ENCODE peak calls at places on chromosomes 7 and 10, in ten cellular contexts. M is A549; L is keratinocyte; R is H9; B is GM10248; T is upper lobe of left lung; S is CD4-positive, alpha-beta T cell; N is mesothelial cell of epicardium; I is stomach; C is RWPE1. P is an unnamed sample.

GRCh38 chr10:18886102-18886501 is 162.5 kb upstream of the MALRD1 start:
- DNase-seq in M (no peak), B (no peak), R (no peak), N (no peak), S (no peak), T (no peak), I (no peak), L (no peak), C (no peak), P (no peak)

GRCh38 chr10:87750001-87750651 is 67.9 kb downstream of the ATAD1 start:
- DNase-seq in T (no peak), M (no peak), L (no peak), B (no peak), I (no peak), N (no peak), C (no peak), S (no peak), R (no peak), P (no peak)

GRCh38 chr7:127847641-127848040 is 183.6 kb downstream of the LRRC4 start:
- DNase-seq in M (no peak), R (no peak), S (no peak), I (no peak), T (no peak), L (no peak), B (no peak), C (no peak), N (no peak), P (no peak)

GRCh38 chr10:124164252-124164651 is 70.9 kb upstream of the CHST15 start:
- DNase-seq in I (no peak), T (no peak), R (no peak), B (no peak), M (no peak), N (no peak), C (no peak), S (no peak), L (no peak), P (no peak)

GRCh38 chr10:116748041-116748440 is 5.7 kb upstream of the HSPA12A start:
- DNase-seq in L (no peak), M (peak; percentile 55), I (no peak), T (no peak), S (no peak), C (peak; percentile 83), R (no peak), B (no peak), N (no peak), P (no peak)

GRCh38 chr10:85284778-85285397 is 956.5 kb downstream of the CCSER2 start:
- DNase-seq in N (no peak), L (no peak), C (no peak), I (no peak), M (no peak), B (no peak), T (no peak), R (no peak), S (no peak), P (no peak)

GRCh38 chr10:71351628-71352319 is 32.7 kb downstream of the SLC29A3 start:
- DNase-seq in N (no peak), L (no peak), C (no peak), S (no peak), T (peak; percentile 29), R (no peak), B (no peak), I (peak; percentile 79), M (no peak), P (no peak)

GRCh38 chr7:152436279-152437147 is 710 bp upstream of the KMT2C start:
- DNase-seq in S (peak; percentile 87), L (no peak), C (peak; percentile 87), M (peak; percentile 94), T (peak; percentile 91), B (peak; percentile 92), N (peak; percentile 89), I (peak; percentile 94), R (peak; percentile 93), P (peak; percentile 94)

GRCh38 chr10:34955391-34955790 is 134.8 kb downstream of the CUL2 start:
- DNase-seq in C (no peak), R (no peak), M (no peak), T (no peak), N (no peak), S (no peak), B (no peak), L (no peak), I (no peak), P (no peak)

GRCh38 chr10:44068716-44069482 is 316.0 kb downstream of the CXCL12 start:
- DNase-seq in L (no peak), S (no peak), T (no peak), M (no peak), N (no peak), I (no peak), R (no peak), B (no peak), C (no peak), P (peak; percentile 86)

GRCh38 chr10:124989526-124989925 is 47.6 kb downstream of the ZRANB1 start:
- DNase-seq in R (no peak), C (no peak), S (no peak), B (no peak), L (no peak), M (no peak), N (no peak), T (no peak), I (no peak), P (no peak)

GRCh38 chr7:143499246-143499645 is 21.6 kb downstream of the TAS2R41 start:
- DNase-seq in T (no peak), S (no peak), M (no peak), N (no peak), L (no peak), B (no peak), I (no peak), C (no peak), R (no peak), P (no peak)

GRCh38 chr7:35253680-35254495 is at the start of gene TBX20:
- DNase-seq in I (peak; percentile 35), N (no peak), S (no peak), M (peak; percentile 80), L (no peak), T (peak; percentile 30), C (no peak), B (no peak), R (peak; percentile 79), P (no peak)

GRCh38 chr7:107661081-107661864 is 645 bp downstream of the SLC26A4 start:
- DNase-seq in N (peak; percentile 46), S (peak; percentile 9), B (peak; percentile 44), I (peak; percentile 71), T (peak; percentile 51), L (no peak), C (peak; percentile 17), M (peak; percentile 60), R (peak; percentile 76), P (no peak)

GRCh38 chr10:114403545-114404161 is 649 bp downstream of the AFAP1L2 start:
- DNase-seq in N (no peak), R (peak; percentile 70), I (no peak), T (no peak), B (peak; percentile 47), M (peak; percentile 33), C (peak; percentile 65), S (no peak), L (no peak), P (no peak)
- TF ChIP-seq CTCF in N (no peak), R (peak; percentile 59), I (no peak), T (no peak), B (peak; percentile 36), M (peak; percentile 50), C (peak; percentile 32), S (no peak), L (peak; percentile 38), P (no peak)

DNA sequence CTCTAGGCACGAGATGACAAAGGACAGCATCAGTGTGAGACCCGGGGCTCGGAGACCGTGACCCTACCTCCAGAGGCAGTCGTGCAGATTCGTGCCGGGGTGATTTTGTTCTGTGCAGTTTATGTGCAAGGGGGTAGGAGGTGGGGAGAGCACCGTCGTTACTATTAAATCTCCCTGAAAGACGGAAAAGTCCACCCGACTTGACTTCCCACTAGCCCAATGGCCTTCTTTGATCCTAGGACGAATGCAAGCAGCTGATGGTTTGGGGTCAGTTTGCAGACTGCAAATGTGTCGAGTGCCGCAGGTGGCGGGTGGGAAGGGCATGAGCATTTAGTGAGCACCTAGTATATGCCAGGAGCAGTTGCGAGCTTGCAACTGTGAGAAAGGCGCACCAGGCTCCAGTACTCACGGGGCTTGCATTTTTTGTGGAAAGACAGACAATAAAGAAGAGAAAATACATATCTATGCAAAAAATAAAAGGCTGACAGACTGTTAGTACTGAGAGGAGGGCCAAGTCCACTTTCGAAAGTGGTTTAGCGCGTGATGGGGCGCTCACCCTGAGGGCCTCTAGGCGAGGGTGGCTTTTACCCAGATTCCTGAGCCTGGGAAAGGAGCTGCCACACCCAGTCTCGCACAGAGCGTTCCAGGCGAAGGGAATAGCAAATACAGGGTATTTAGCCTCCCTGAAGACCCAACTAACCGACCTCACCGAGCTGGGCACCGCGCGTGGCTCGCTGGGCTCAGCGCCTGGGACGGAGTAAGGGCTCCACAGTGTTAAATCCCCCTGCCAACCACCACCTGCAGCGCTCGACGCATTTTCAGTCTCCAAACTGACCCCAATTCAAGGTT is 941 bp upstream of the OSBPL3 start:
- DNase-seq in I (peak; percentile 51), N (no peak), B (peak; percentile 58), R (peak; percentile 49), C (peak; percentile 62), M (peak; percentile 34), L (no peak), T (peak; percentile 41), S (peak; percentile 27), P (no peak)
- TF ChIP-seq CTCF in I (no peak), N (no peak), B (no peak), R (no peak), C (no peak), M (no peak), L (peak; percentile 43), T (no peak), S (no peak), P (no peak)

GRCh38 chr10:112361951-112362770 is 11.8 kb upstream of the ACSL5 start:
- DNase-seq in M (no peak), I (peak; percentile 44), S (no peak), B (no peak), R (peak; percentile 43), C (peak; percentile 41), N (no peak), T (peak; percentile 88), L (no peak), P (no peak)
- TF ChIP-seq CTCF in M (no peak), I (no peak), S (no peak), B (no peak), R (no peak), C (no peak), N (no peak), T (no peak), L (no peak), P (no peak)

DNA sequence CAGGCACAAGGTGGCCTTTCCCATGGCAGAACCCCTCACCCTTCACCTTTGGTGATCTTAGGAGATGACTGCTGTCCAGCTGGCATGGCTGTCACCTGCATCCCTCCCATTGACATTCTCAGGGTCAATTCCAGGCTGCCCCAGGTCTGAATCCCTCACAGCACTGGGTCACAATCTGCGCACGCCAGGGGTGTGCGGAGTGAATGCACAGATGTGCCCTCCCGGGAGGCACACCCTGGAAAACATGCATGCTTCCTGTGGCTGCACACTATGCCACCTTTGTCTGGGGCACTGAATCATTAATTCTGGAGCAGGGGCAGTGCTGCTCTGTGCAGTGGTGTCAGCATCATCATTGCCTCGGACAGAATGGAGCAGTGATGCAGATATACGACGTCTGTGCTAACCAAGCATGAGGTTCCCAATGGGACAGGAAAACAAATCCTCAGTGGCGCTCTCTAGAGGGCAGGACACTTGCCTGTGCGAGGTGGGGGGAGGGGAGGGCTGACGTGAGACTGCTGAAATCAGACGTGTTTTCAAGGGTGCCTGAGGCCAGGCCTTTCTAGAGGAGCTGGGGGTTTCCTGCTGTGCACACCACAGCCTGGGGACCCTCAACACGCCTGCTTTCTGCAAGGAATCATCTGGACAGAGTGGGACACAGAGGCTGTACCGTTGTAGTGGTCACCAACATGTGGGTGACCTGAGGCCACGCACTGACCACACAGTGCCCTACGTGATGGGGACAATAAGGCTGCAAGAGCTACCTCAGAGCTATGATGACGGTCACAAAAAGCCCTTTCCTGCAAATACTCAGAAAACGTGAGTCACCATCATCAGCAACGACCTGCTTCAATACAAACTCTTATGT is 77.9 kb downstream of the HIPK2 start:
- DNase-seq in N (no peak), B (no peak), S (no peak), C (no peak), R (peak; percentile 62), I (peak; percentile 25), L (no peak), T (no peak), M (peak; percentile 18), P (no peak)
- TF ChIP-seq CTCF in N (no peak), B (no peak), S (no peak), C (no peak), R (peak; percentile 59), I (no peak), L (no peak), T (no peak), M (no peak), P (no peak)